ENCODE peak calls at places on chromosomes 4 and X, in nine cellular contexts. A is ovary, M is spleen, K is HCT116, N is AG09309, C is thoracic aorta, F is DND-41, Q is HFF-Myc, X is foreskin fibroblast. W is an unnamed sample.

GRCh38 chr4:186932631-186933150 is 209.0 kb upstream of the FAT1 start:
- DNase-seq in C (no peak), A (no peak), N (peak), Q (peak), F (no peak), X (peak), K (peak), M (no peak), W (no peak)

GRCh38 chr4:5278213-5278612 is 226.9 kb downstream of the STK32B start:
- DNase-seq in K (no peak), X (no peak), Q (no peak), M (no peak), C (no peak), A (no peak), F (no peak), N (no peak), W (no peak)

GRCh38 chrX:3428762-3429161 is 82.3 kb upstream of the MXRA5 start:
- DNase-seq in N (no peak), Q (no peak), C (no peak), A (no peak), F (no peak), M (no peak), X (no peak), K (no peak), W (no peak)

GRCh38 chr4:2937146-2937857 is 25.9 kb downstream of the NOP14 start:
- DNase-seq in Q (no peak), A (peak), F (no peak), N (no peak), X (no peak), C (peak), K (peak), M (peak), W (peak)

GRCh38 chrX:39652336-39652735 is 445.4 kb downstream of the BCOR start:
- DNase-seq in Q (no peak), K (peak), F (peak), A (no peak), C (no peak), M (no peak), X (no peak), N (no peak), W (peak)

GRCh38 chr4:142396279-142396678 is 449.8 kb downstream of the INPP4B start:
- DNase-seq in F (no peak), A (no peak), C (no peak), M (no peak), K (no peak), Q (no peak), X (peak), N (no peak), W (no peak)

GRCh38 chr4:76585897-76586360 is 150.9 kb downstream of the SHROOM3 start:
- DNase-seq in A (peak), X (no peak), N (no peak), F (no peak), C (peak), M (peak), Q (no peak), K (peak), W (peak)

GRCh38 chrX:9538544-9539045 is 73.7 kb downstream of the TBL1X start:
- DNase-seq in K (no peak), Q (no peak), A (no peak), F (peak), M (no peak), X (no peak), C (no peak), N (no peak), W (no peak)

GRCh38 chr4:165461176-165461835 is 82.5 kb downstream of the CPE start:
- DNase-seq in K (no peak), A (peak), Q (no peak), X (peak), F (no peak), C (no peak), M (no peak), N (peak), W (no peak)

GRCh38 chrX:23292979-23293651 is 41.5 kb upstream of the PTCHD1 start:
- DNase-seq in A (no peak), X (no peak), F (no peak), Q (no peak), K (no peak), N (no peak), M (no peak), C (peak), W (no peak)

GRCh38 chr4:152640058-152640921 is 39.5 kb downstream of the TMEM154 start:
- DNase-seq in M (no peak), Q (no peak), X (no peak), N (no peak), C (no peak), F (no peak), K (no peak), A (peak), W (no peak)

GRCh38 chr4:73874386-73874785 is 5.2 kb downstream of the CXCL1 start:
- DNase-seq in A (no peak), M (no peak), X (no peak), N (no peak), C (no peak), K (no peak), F (no peak), Q (no peak), W (no peak)

GRCh38 chrX:150225756-150226155 is 137.4 kb upstream of the MAMLD1 start:
- DNase-seq in F (no peak), M (peak), Q (no peak), X (no peak), K (no peak), N (no peak), C (no peak), A (no peak), W (no peak)

GRCh38 chr4:154416183-154416543 is 75.4 kb downstream of the DCHS2 start:
- DNase-seq in M (no peak), F (no peak), N (no peak), C (no peak), A (peak), Q (no peak), K (no peak), X (peak), W (no peak)

GRCh38 chrX:125436855-125437254 is 117.2 kb downstream of the TEX13C start:
- DNase-seq in X (no peak), M (no peak), Q (no peak), C (no peak), K (no peak), F (no peak), A (no peak), N (no peak), W (no peak)

GRCh38 chr4:74111990-74112389 is 13.0 kb upstream of the CXCL2 start:
- DNase-seq in X (no peak), F (no peak), C (peak), K (no peak), N (no peak), M (no peak), Q (no peak), A (no peak), W (no peak)

GRCh38 chr4:6048537-6048936 is 30.3 kb upstream of the C4orf50 start:
- DNase-seq in X (no peak), Q (no peak), K (no peak), N (no peak), F (no peak), A (no peak), C (no peak), M (no peak), W (no peak)

GRCh38 chr4:155807021-155807420 is 48.2 kb downstream of the GUCY1B1 start:
- DNase-seq in X (peak), N (peak), A (no peak), M (no peak), F (no peak), C (no peak), K (no peak), Q (peak), W (no peak)

GRCh38 chrX:71996826-71997225 is 86.2 kb downstream of the NHSL2 start:
- DNase-seq in K (no peak), N (peak), A (no peak), F (no peak), C (no peak), X (no peak), M (no peak), Q (no peak), W (no peak)

GRCh38 chr4:146049802-146050201 is 111.2 kb upstream of the ZNF827 start:
- DNase-seq in M (no peak), F (no peak), Q (no peak), A (no peak), C (no peak), K (no peak), X (no peak), N (no peak), W (peak)

GRCh38 chr4:177902386-177902785 is 460.1 kb upstream of the AGA start:
- DNase-seq in X (no peak), M (no peak), K (no peak), N (no peak), C (no peak), A (no peak), Q (no peak), F (no peak), W (no peak)

GRCh38 chrX:7119927-7120577 is 27.5 kb upstream of the STS start:
- DNase-seq in K (no peak), F (no peak), C (no peak), N (no peak), A (no peak), Q (no peak), M (no peak), X (no peak), W (no peak)

GRCh38 chr4:16289872-16290554 is 63.7 kb upstream of the TAPT1 start:
- DNase-seq in F (no peak), Q (peak), C (no peak), X (peak), M (no peak), N (no peak), A (no peak), K (peak), W (peak)

GRCh38 chr4:3834186-3834920 is 68.2 kb downstream of the ADRA2C start:
- DNase-seq in A (no peak), F (no peak), Q (no peak), N (no peak), X (no peak), M (no peak), K (no peak), C (no peak), W (no peak)

GRCh38 chr4:137881641-137882040 is 349.3 kb upstream of the PCDH18 start:
- DNase-seq in K (no peak), Q (no peak), C (no peak), F (no peak), A (no peak), X (no peak), N (no peak), M (no peak), W (no peak)

GRCh38 chr4:47526281-47526680 is 41.2 kb downstream of the ATP10D start:
- DNase-seq in X (no peak), K (no peak), Q (no peak), F (no peak), C (no peak), N (no peak), A (no peak), M (no peak), W (no peak)

GRCh38 chrX:123859409-123859827 is 435 bp upstream of the XIAP start:
- DNase-seq in M (no peak), N (no peak), C (no peak), A (peak), F (no peak), K (no peak), X (no peak), Q (no peak), W (no peak)

GRCh38 chr4:182807346-182807745 is 109.8 kb downstream of the DCTD start:
- DNase-seq in F (no peak), X (no peak), K (no peak), Q (no peak), C (no peak), N (no peak), M (no peak), A (no peak), W (no peak)

GRCh38 chr4:24642941-24643628 is 58.7 kb upstream of the DHX15 start:
- DNase-seq in A (no peak), M (no peak), F (no peak), X (peak), N (peak), K (no peak), C (no peak), Q (peak), W (no peak)

GRCh38 chr4:57324673-57325307 is 214.6 kb upstream of the IGFBP7 start:
- DNase-seq in C (no peak), Q (no peak), A (no peak), N (no peak), F (no peak), K (no peak), X (no peak), M (no peak), W (no peak)

GRCh38 chr4:127748957-127749356 is 18.8 kb downstream of the SLC25A31 start:
- DNase-seq in F (no peak), X (no peak), K (no peak), M (no peak), C (no peak), A (no peak), Q (no peak), N (no peak), W (no peak)

GRCh38 chr4:22129454-22130075 is 181.0 kb upstream of the KCNIP4 start:
- DNase-seq in F (no peak), M (no peak), N (peak), Q (peak), A (no peak), X (peak), K (peak), C (no peak), W (no peak)

GRCh38 chr4:24519649-24520048 is 64.7 kb downstream of the DHX15 start:
- DNase-seq in F (no peak), N (no peak), X (no peak), M (no peak), K (no peak), C (no peak), Q (no peak), A (no peak), W (no peak)

GRCh38 chr4:159075531-159075932 is 27.3 kb upstream of the RAPGEF2 start:
- DNase-seq in Q (no peak), F (no peak), X (peak), K (no peak), N (peak), A (no peak), M (no peak), C (no peak), W (no peak)

GRCh38 chr4:161121451-161121850 is 1042.3 kb downstream of the FSTL5 start:
- DNase-seq in N (no peak), X (no peak), M (no peak), Q (no peak), K (no peak), C (no peak), F (no peak), A (no peak), W (no peak)

GRCh38 chrX:10729000-10729399 is 108.6 kb upstream of the MID1 start:
- DNase-seq in N (no peak), X (no peak), A (no peak), C (no peak), K (no peak), M (no peak), Q (no peak), F (no peak), W (no peak)

GRCh38 chrX:10726647-10727046 is 106.3 kb upstream of the MID1 start:
- DNase-seq in M (no peak), F (no peak), K (no peak), X (no peak), A (no peak), C (no peak), Q (no peak), N (peak), W (no peak)

GRCh38 chrX:10722804-10723364 is 102.5 kb upstream of the MID1 start:
- DNase-seq in F (peak), N (peak), K (peak), A (peak), Q (peak), X (peak), C (no peak), M (no peak), W (peak)

GRCh38 chrX:10725071-10725470 is 104.7 kb upstream of the MID1 start:
- DNase-seq in A (no peak), Q (no peak), K (no peak), N (no peak), X (no peak), C (no peak), M (no peak), F (no peak), W (peak)
- TF ChIP-seq CTCF in A (no peak), Q (no peak), K (peak), N (no peak), X (no peak), C (no peak), M (no peak), F (no peak), W (no peak)

DNA sequence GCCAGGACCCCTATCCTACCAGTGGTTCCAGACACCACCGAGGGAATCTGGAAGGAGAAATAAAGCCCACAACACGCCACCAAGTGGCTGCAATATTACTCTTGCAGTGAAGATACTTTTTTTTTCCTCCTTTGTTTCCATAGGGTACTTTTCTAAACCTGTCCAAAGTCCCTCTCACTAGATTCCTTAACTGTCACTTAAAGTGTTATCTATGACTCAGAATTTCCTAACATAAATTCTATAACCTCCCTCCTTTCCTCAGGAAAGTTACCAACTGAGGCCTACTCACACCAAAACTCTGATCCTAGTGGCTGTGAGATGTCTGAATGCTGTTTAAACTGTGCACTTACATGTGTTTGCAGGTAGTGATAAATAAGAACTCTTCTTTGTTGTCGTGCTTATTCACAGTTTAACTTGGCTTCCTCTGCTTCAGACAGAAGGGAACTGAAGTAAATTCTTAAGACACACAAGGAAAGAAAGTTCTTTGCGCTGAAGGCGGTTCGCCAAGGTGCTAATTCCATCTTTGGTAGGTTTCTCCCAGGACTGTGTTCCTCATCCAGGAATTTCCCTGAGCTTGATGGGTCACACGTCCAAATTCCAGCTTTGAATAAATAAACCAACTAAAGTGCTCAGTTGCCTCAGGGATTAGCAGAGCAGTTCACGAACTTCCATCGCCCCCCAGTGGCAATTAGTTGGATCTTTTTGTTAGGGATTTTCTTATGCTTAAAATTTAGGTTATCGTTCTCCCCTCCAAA is 10.7 kb upstream of the HCCS start:
- DNase-seq in N (no peak), Q (no peak), F (no peak), K (no peak), M (no peak), A (peak), X (peak), C (no peak), W (no peak)
- TF ChIP-seq CTCF in N (peak), Q (peak), F (peak), K (no peak), M (no peak), A (peak), X (peak), C (peak), W (no peak)

GRCh38 chr4:61693520-61693919 is 493.4 kb downstream of the ADGRL3 start:
- DNase-seq in C (no peak), F (no peak), K (no peak), N (no peak), Q (no peak), A (no peak), M (no peak), X (no peak), W (no peak)
- TF ChIP-seq CTCF in C (no peak), F (no peak), K (no peak), N (no peak), Q (no peak), A (no peak), M (no peak), X (no peak), W (no peak)

DNA sequence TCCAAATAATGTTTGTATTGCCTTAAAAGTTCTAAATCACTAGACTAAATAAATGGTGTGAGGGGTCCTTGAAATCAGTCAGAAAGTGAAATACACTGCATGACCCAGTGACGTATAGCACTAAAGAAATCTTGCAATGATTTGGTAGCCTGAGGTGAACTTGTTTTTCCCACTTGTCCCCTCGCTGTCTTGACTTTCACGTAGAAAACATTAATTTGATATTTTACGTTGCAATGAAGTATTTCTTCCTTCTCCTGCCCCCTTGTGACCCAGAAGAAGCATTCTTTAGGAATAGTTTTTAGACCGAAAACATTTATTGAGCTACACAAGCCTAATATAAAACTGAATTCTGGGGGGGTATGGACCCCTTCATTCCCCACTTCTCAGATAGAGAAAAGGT is 3.7 kb downstream of the KLB start:
- DNase-seq in M (no peak), X (no peak), F (no peak), C (no peak), Q (no peak), N (no peak), A (no peak), K (no peak), W (no peak)
- TF ChIP-seq CTCF in M (no peak), X (peak), F (peak), C (no peak), Q (no peak), N (peak), A (no peak), K (no peak), W (no peak)

W was measured in GM13976.